ENCODE peak calls at places on chromosomes 6 and 20, in nine cellular contexts. One of them, this sample, is unnamed. For H3K36me3, the result is how much of the 10 kb centered on the place peaks cover.

GRCh38 chr6:27553123-27553904 is 80.4 kb upstream of the ZNF184 start:
- DNase-seq in IMR-90: peak
- DNase-seq in brain microvascular endothelial cell: peak
- DNase-seq in PC-3: no peak
- DNase-seq in tibial artery: no peak
- DNase-seq in uterus: no peak
- DNase-seq in tibial nerve: no peak
- DNase-seq in pancreas: no peak
- DNase-seq in psoas muscle: no peak
- DNase-seq in this sample: no peak

GRCh38 chr6:6966127-6966526 is 141.6 kb upstream of the RREB1 start:
- DNase-seq in tibial artery: no peak
- DNase-seq in psoas muscle: no peak
- DNase-seq in pancreas: no peak
- DNase-seq in uterus: no peak
- DNase-seq in tibial nerve: no peak
- DNase-seq in brain microvascular endothelial cell: no peak
- DNase-seq in IMR-90: no peak
- DNase-seq in PC-3: peak
- DNase-seq in this sample: no peak

GRCh38 chr6:163387317-163387716 is 27.2 kb upstream of the QKI start:
- DNase-seq in brain microvascular endothelial cell: no peak
- DNase-seq in PC-3: no peak
- DNase-seq in IMR-90: peak
- DNase-seq in psoas muscle: no peak
- DNase-seq in uterus: no peak
- DNase-seq in tibial artery: no peak
- DNase-seq in tibial nerve: no peak
- DNase-seq in pancreas: no peak
- DNase-seq in this sample: no peak

GRCh38 chr20:38383147-38383546 is 36.9 kb downstream of the LBP start:
- DNase-seq in IMR-90: no peak
- DNase-seq in psoas muscle: no peak
- DNase-seq in brain microvascular endothelial cell: no peak
- DNase-seq in tibial artery: no peak
- DNase-seq in uterus: no peak
- DNase-seq in tibial nerve: no peak
- DNase-seq in pancreas: no peak
- DNase-seq in PC-3: no peak
- DNase-seq in this sample: no peak

GRCh38 chr6:1986454-1987243 is 258.8 kb downstream of the GMDS start:
- DNase-seq in PC-3: no peak
- DNase-seq in pancreas: no peak
- DNase-seq in psoas muscle: no peak
- DNase-seq in IMR-90: peak
- DNase-seq in uterus: no peak
- DNase-seq in brain microvascular endothelial cell: no peak
- DNase-seq in tibial artery: no peak
- DNase-seq in tibial nerve: no peak
- DNase-seq in this sample: no peak

GRCh38 chr20:53550590-53551187 is 43.0 kb downstream of the ZNF217 start:
- DNase-seq in IMR-90: no peak
- DNase-seq in tibial artery: no peak
- DNase-seq in uterus: no peak
- DNase-seq in brain microvascular endothelial cell: no peak
- DNase-seq in pancreas: no peak
- DNase-seq in tibial nerve: no peak
- DNase-seq in PC-3: no peak
- DNase-seq in psoas muscle: no peak
- DNase-seq in this sample: no peak

GRCh38 chr6:36280983-36281382 is 11.1 kb downstream of the PNPLA1 start:
- DNase-seq in pancreas: no peak
- DNase-seq in brain microvascular endothelial cell: no peak
- DNase-seq in PC-3: no peak
- DNase-seq in IMR-90: no peak
- DNase-seq in uterus: no peak
- DNase-seq in tibial nerve: no peak
- DNase-seq in psoas muscle: no peak
- DNase-seq in tibial artery: no peak
- DNase-seq in this sample: no peak

GRCh38 chr20:31930758-31931157 is 21.1 kb downstream of the PDRG1 start:
- DNase-seq in uterus: no peak
- DNase-seq in pancreas: no peak
- DNase-seq in psoas muscle: no peak
- DNase-seq in brain microvascular endothelial cell: no peak
- DNase-seq in tibial nerve: no peak
- DNase-seq in PC-3: no peak
- DNase-seq in tibial artery: no peak
- DNase-seq in IMR-90: no peak
- DNase-seq in this sample: no peak

GRCh38 chr6:32046450-32047083 is 8.4 kb downstream of the CYP21A2 start:
- DNase-seq in pancreas: no peak
- DNase-seq in brain microvascular endothelial cell: no peak
- DNase-seq in psoas muscle: peak
- DNase-seq in tibial nerve: peak
- DNase-seq in tibial artery: peak
- DNase-seq in uterus: peak
- DNase-seq in PC-3: peak
- DNase-seq in IMR-90: no peak
- DNase-seq in this sample: no peak

GRCh38 chr6:26323525-26324294 is 41.3 kb upstream of the BTN3A2 start:
- DNase-seq in IMR-90: no peak
- DNase-seq in pancreas: no peak
- DNase-seq in tibial nerve: no peak
- DNase-seq in tibial artery: no peak
- DNase-seq in uterus: no peak
- DNase-seq in psoas muscle: no peak
- DNase-seq in brain microvascular endothelial cell: no peak
- DNase-seq in PC-3: no peak
- DNase-seq in this sample: no peak

GRCh38 chr6:143959865-143960264 is 48.2 kb downstream of the PLAGL1 start:
- DNase-seq in PC-3: no peak
- DNase-seq in psoas muscle: no peak
- DNase-seq in uterus: no peak
- DNase-seq in brain microvascular endothelial cell: no peak
- DNase-seq in tibial artery: no peak
- DNase-seq in IMR-90: peak
- DNase-seq in pancreas: no peak
- DNase-seq in tibial nerve: no peak
- DNase-seq in this sample: no peak

GRCh38 chr6:169722362-169723199 is 1.7 kb downstream of the PHF10 start:
- DNase-seq in tibial artery: peak
- DNase-seq in psoas muscle: peak
- DNase-seq in tibial nerve: peak
- DNase-seq in brain microvascular endothelial cell: peak
- DNase-seq in pancreas: peak
- DNase-seq in uterus: no peak
- DNase-seq in PC-3: peak
- DNase-seq in IMR-90: peak
- DNase-seq in this sample: no peak

GRCh38 chr6:142300758-142301251 is 1.0 kb upstream of the ADGRG6 start:
- DNase-seq in brain microvascular endothelial cell: peak
- DNase-seq in psoas muscle: peak
- DNase-seq in tibial nerve: peak
- DNase-seq in IMR-90: peak
- DNase-seq in pancreas: peak
- DNase-seq in tibial artery: no peak
- DNase-seq in uterus: no peak
- DNase-seq in PC-3: peak
- DNase-seq in this sample: no peak

GRCh38 chr6:53168516-53169257 is 20.0 kb upstream of the GCM1 start:
- DNase-seq in tibial nerve: no peak
- DNase-seq in uterus: no peak
- DNase-seq in pancreas: no peak
- DNase-seq in tibial artery: no peak
- DNase-seq in IMR-90: peak
- DNase-seq in PC-3: peak
- DNase-seq in brain microvascular endothelial cell: peak
- DNase-seq in psoas muscle: no peak
- DNase-seq in this sample: no peak

GRCh38 chr6:36318690-36319435 is 17.8 kb downstream of the BNIP5 start:
- DNase-seq in IMR-90: no peak
- DNase-seq in pancreas: peak
- DNase-seq in tibial artery: no peak
- DNase-seq in PC-3: no peak
- DNase-seq in psoas muscle: no peak
- DNase-seq in brain microvascular endothelial cell: no peak
- DNase-seq in tibial nerve: no peak
- DNase-seq in uterus: no peak
- DNase-seq in this sample: no peak

GRCh38 chr20:7760261-7761048 is 179.8 kb downstream of the HAO1 start:
- DNase-seq in tibial artery: no peak
- DNase-seq in psoas muscle: no peak
- DNase-seq in IMR-90: no peak
- DNase-seq in pancreas: no peak
- DNase-seq in uterus: no peak
- DNase-seq in brain microvascular endothelial cell: no peak
- DNase-seq in PC-3: no peak
- DNase-seq in tibial nerve: no peak
- DNase-seq in this sample: no peak

GRCh38 chr6:140636698-140637402 is 1262.4 kb upstream of the CITED2 start:
- DNase-seq in IMR-90: no peak
- DNase-seq in uterus: no peak
- DNase-seq in PC-3: no peak
- DNase-seq in tibial artery: no peak
- DNase-seq in brain microvascular endothelial cell: no peak
- DNase-seq in tibial nerve: no peak
- DNase-seq in pancreas: no peak
- DNase-seq in psoas muscle: no peak
- DNase-seq in this sample: no peak

GRCh38 chr6:30326446-30327231 is at the start of gene TRIM39:
- DNase-seq in IMR-90: peak
- DNase-seq in psoas muscle: peak
- DNase-seq in tibial nerve: peak
- DNase-seq in uterus: peak
- DNase-seq in pancreas: peak
- DNase-seq in tibial artery: peak
- DNase-seq in PC-3: peak
- DNase-seq in brain microvascular endothelial cell: peak
- DNase-seq in this sample: peak

GRCh38 chr20:17616480-17617211 is 46.8 kb downstream of the DSTN start:
- DNase-seq in uterus: peak
- DNase-seq in tibial artery: peak
- DNase-seq in psoas muscle: no peak
- DNase-seq in pancreas: peak
- DNase-seq in tibial nerve: no peak
- DNase-seq in brain microvascular endothelial cell: no peak
- DNase-seq in PC-3: no peak
- DNase-seq in IMR-90: no peak
- DNase-seq in this sample: no peak

GRCh38 chr20:61437280-61438206 is 185.5 kb downstream of the CDH4 start:
- DNase-seq in tibial nerve: no peak
- DNase-seq in PC-3: no peak
- DNase-seq in IMR-90: peak
- DNase-seq in pancreas: no peak
- DNase-seq in psoas muscle: no peak
- DNase-seq in tibial artery: no peak
- DNase-seq in brain microvascular endothelial cell: peak
- DNase-seq in uterus: no peak
- DNase-seq in this sample: no peak

GRCh38 chr20:40463171-40463570 is 225.9 kb downstream of the MAFB start:
- DNase-seq in tibial nerve: no peak
- DNase-seq in PC-3: no peak
- DNase-seq in uterus: no peak
- DNase-seq in psoas muscle: no peak
- DNase-seq in IMR-90: no peak
- DNase-seq in brain microvascular endothelial cell: no peak
- DNase-seq in tibial artery: peak
- DNase-seq in pancreas: peak
- DNase-seq in this sample: no peak
- H3K36me3 ChIP-seq in tibial nerve: under half
- H3K36me3 ChIP-seq in PC-3: under half
- H3K36me3 ChIP-seq in uterus: under half
- H3K36me3 ChIP-seq in psoas muscle: under half
- H3K36me3 ChIP-seq in IMR-90: under half
- H3K36me3 ChIP-seq in brain microvascular endothelial cell: under half
- H3K36me3 ChIP-seq in tibial artery: under half
- H3K36me3 ChIP-seq in pancreas: under half
- H3K36me3 ChIP-seq in this sample: under half

GRCh38 chr6:21597243-21597682 is 3.7 kb downstream of the SOX4 start:
- DNase-seq in PC-3: no peak
- DNase-seq in IMR-90: no peak
- DNase-seq in brain microvascular endothelial cell: no peak
- DNase-seq in psoas muscle: no peak
- DNase-seq in uterus: no peak
- DNase-seq in tibial artery: no peak
- DNase-seq in tibial nerve: no peak
- DNase-seq in pancreas: no peak
- DNase-seq in this sample: no peak
- TF ChIP-seq CTCF in PC-3: peak
- TF ChIP-seq CTCF in IMR-90: no peak
- TF ChIP-seq CTCF in brain microvascular endothelial cell: no peak
- TF ChIP-seq CTCF in psoas muscle: no peak
- TF ChIP-seq CTCF in uterus: no peak
- TF ChIP-seq CTCF in tibial artery: no peak
- TF ChIP-seq CTCF in tibial nerve: no peak
- TF ChIP-seq CTCF in pancreas: no peak
- TF ChIP-seq CTCF in this sample: no peak

GRCh38 chr6:45967363-45967762 is 48.3 kb downstream of the CLIC5 start:
- DNase-seq in uterus: no peak
- DNase-seq in psoas muscle: no peak
- DNase-seq in tibial artery: no peak
- DNase-seq in IMR-90: no peak
- DNase-seq in PC-3: no peak
- DNase-seq in pancreas: no peak
- DNase-seq in brain microvascular endothelial cell: no peak
- DNase-seq in tibial nerve: no peak
- DNase-seq in this sample: no peak
- H3K36me3 ChIP-seq in uterus: under half
- H3K36me3 ChIP-seq in psoas muscle: under half
- H3K36me3 ChIP-seq in tibial artery: under half
- H3K36me3 ChIP-seq in IMR-90: under half
- H3K36me3 ChIP-seq in PC-3: under half
- H3K36me3 ChIP-seq in pancreas: under half
- H3K36me3 ChIP-seq in brain microvascular endothelial cell: under half
- H3K36me3 ChIP-seq in tibial nerve: under half
- H3K36me3 ChIP-seq in this sample: under half

DNA sequence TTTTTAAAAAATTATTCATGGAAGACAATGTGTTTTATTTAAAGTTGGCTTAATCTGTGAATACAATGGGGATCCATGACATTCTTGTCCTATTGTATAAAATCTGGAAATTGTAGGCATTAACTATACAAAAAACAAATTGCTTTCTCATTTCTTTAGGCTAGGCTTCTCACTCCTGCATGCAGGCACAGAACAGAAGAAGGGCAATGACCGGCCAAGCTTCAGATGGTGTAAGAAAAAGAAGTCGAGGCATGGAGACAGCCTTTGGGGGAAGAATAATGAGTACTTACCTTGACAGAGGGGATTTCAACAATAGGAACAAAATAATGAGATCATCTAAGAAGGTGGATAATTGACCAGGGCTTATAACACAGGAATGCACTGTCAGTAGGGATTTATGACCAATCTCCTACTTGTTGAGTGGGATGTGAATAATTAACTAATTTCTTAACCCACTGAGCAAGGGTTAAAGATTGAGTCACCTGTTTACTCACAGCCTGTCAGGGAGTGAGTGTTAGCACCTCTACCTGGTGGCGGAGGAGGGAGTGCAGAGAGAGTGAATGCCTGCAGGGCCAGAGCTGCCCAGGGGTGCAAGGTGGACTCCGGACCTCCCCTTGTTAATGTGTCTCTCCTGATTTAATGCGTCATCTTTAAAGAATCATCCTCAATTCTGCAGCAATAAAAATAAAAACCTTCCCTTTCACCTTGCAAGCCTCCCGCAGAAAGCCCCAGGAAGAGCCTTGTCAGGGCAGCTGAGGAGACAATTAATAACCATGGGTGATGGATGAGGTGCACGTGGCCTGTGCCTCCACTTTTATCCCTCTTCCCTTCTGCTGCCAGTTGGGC is 3.9 kb downstream of the SLC22A2 start:
- DNase-seq in pancreas: peak
- DNase-seq in IMR-90: no peak
- DNase-seq in PC-3: peak
- DNase-seq in brain microvascular endothelial cell: no peak
- DNase-seq in psoas muscle: no peak
- DNase-seq in tibial artery: no peak
- DNase-seq in tibial nerve: no peak
- DNase-seq in uterus: no peak
- DNase-seq in this sample: no peak
- TF ChIP-seq CTCF in pancreas: no peak
- TF ChIP-seq CTCF in IMR-90: no peak
- TF ChIP-seq CTCF in PC-3: no peak
- TF ChIP-seq CTCF in brain microvascular endothelial cell: no peak
- TF ChIP-seq CTCF in psoas muscle: no peak
- TF ChIP-seq CTCF in tibial artery: no peak
- TF ChIP-seq CTCF in tibial nerve: no peak
- TF ChIP-seq CTCF in uterus: no peak
- TF ChIP-seq CTCF in this sample: no peak